ENCODE peak calls at places on chromosome 12, in four cellular contexts. One of them, this sample, is unnamed.

GRCh38 chr12:108666326-108666995 is 32.8 kb upstream of the SELPLG start:
- DNase-seq in mucosa of gallbladder: no peak
- DNase-seq in sciatic nerve: peak; percentile 70
- DNase-seq in AG08396: no peak
- DNase-seq in this sample: no peak

GRCh38 chr12:90653051-90653450 is 301.9 kb downstream of the CCER1 start:
- DNase-seq in mucosa of gallbladder: no peak
- DNase-seq in sciatic nerve: no peak
- DNase-seq in AG08396: peak; percentile 9
- DNase-seq in this sample: no peak

GRCh38 chr12:47712171-47712570 is 6.3 kb upstream of the RPAP3 start:
- DNase-seq in mucosa of gallbladder: no peak
- DNase-seq in sciatic nerve: no peak
- DNase-seq in AG08396: no peak
- DNase-seq in this sample: no peak

GRCh38 chr12:28543021-28543890 is 353.0 kb downstream of the CCDC91 start:
- DNase-seq in mucosa of gallbladder: no peak
- DNase-seq in sciatic nerve: no peak
- DNase-seq in AG08396: no peak
- DNase-seq in this sample: no peak

GRCh38 chr12:115609356-115609755 is 668.1 kb downstream of the MED13L start:
- DNase-seq in mucosa of gallbladder: no peak
- DNase-seq in sciatic nerve: no peak
- DNase-seq in AG08396: no peak
- DNase-seq in this sample: no peak

GRCh38 chr12:15494329-15495046 is 172.2 kb downstream of the PTPRO start:
- DNase-seq in mucosa of gallbladder: no peak
- DNase-seq in sciatic nerve: no peak
- DNase-seq in AG08396: no peak
- DNase-seq in this sample: no peak

GRCh38 chr12:123001467-123001866 is 21.0 kb downstream of the ARL6IP4 start:
- DNase-seq in mucosa of gallbladder: no peak
- DNase-seq in sciatic nerve: no peak
- DNase-seq in AG08396: no peak
- DNase-seq in this sample: no peak

GRCh38 chr12:47236109-47236714 is 156.5 kb upstream of the AMIGO2 start:
- DNase-seq in mucosa of gallbladder: no peak
- DNase-seq in sciatic nerve: no peak
- DNase-seq in AG08396: peak; percentile 86
- DNase-seq in this sample: peak; percentile 32

GRCh38 chr12:112486361-112486760 is 67.6 kb downstream of the PTPN11 start:
- DNase-seq in mucosa of gallbladder: no peak
- DNase-seq in sciatic nerve: no peak
- DNase-seq in AG08396: no peak
- DNase-seq in this sample: no peak

This sample was measured in epithelial cell of proximal tubule.